ENCODE peak calls at places on chromosome 6, in seven cellular contexts. B is pancreas, O is psoas muscle, Y is right cardiac atrium, U is gastrocnemius medialis, J is stomach, M is left ventricle myocardium inferior. E is an unnamed sample.
A peak's percentile ranks its signal among the peaks of the same experiment; 100 is the strongest.

GRCh38 chr6:139250296-139251274 is 41.2 kb downstream of the TXLNB start:
- DNase-seq in B (peak; percentile 65), O (peak; percentile 67), Y (peak; percentile 74), U (peak; percentile 38), J (peak; percentile 54), M (peak; percentile 52), E (peak; percentile 24)

GRCh38 chr6:18600236-18600635 is 213.1 kb downstream of the RNF144B start:
- DNase-seq in B (no peak), O (no peak), Y (no peak), U (no peak), J (no peak), M (no peak), E (no peak)

GRCh38 chr6:13278184-13278583 is 50.2 kb downstream of the TBC1D7 start:
- DNase-seq in B (no peak), O (no peak), Y (no peak), U (no peak), J (no peak), M (no peak), E (no peak)

GRCh38 chr6:2665169-2666070 is 85.3 kb downstream of the MYLK4 start:
- DNase-seq in B (no peak), O (no peak), Y (no peak), U (no peak), J (no peak), M (no peak), E (no peak)

GRCh38 chr6:28565823-28566526 is 40.3 kb downstream of the GPX5 start:
- DNase-seq in B (no peak), O (no peak), Y (no peak), U (no peak), J (no peak), M (no peak), E (no peak)

GRCh38 chr6:152316024-152316423 is 321.1 kb downstream of the SYNE1 start:
- DNase-seq in B (no peak), O (peak; percentile 54), Y (peak; percentile 65), U (peak; percentile 16), J (no peak), M (peak; percentile 41), E (no peak)

GRCh38 chr6:29747688-29748250 is 24.5 kb downstream of the HLA-F start:
- DNase-seq in B (no peak), O (no peak), Y (no peak), U (no peak), J (no peak), M (no peak), E (no peak)

GRCh38 chr6:130161627-130162404 is 60.9 kb downstream of the SAMD3 start:
- DNase-seq in B (no peak), O (no peak), Y (no peak), U (no peak), J (no peak), M (no peak), E (no peak)

GRCh38 chr6:117740605-117741004 is 65.3 kb downstream of the NUS1 start:
- DNase-seq in B (no peak), O (no peak), Y (no peak), U (no peak), J (no peak), M (no peak), E (no peak)

GRCh38 chr6:34922177-34922663 is 33.2 kb downstream of the ANKS1A start:
- DNase-seq in B (no peak), O (no peak), Y (no peak), U (no peak), J (no peak), M (no peak), E (no peak)

GRCh38 chr6:41657131-41658094 is 19.1 kb downstream of the MDFI start:
- DNase-seq in B (peak; percentile 49), O (no peak), Y (no peak), U (no peak), J (no peak), M (no peak), E (no peak)

GRCh38 chr6:143529095-143529494 is 17.6 kb upstream of the FUCA2 start:
- DNase-seq in B (no peak), O (no peak), Y (no peak), U (no peak), J (no peak), M (no peak), E (no peak)

GRCh38 chr6:63487123-63487813 is 85.0 kb upstream of the LOC128125822 start:
- DNase-seq in B (no peak), O (no peak), Y (no peak), U (no peak), J (no peak), M (no peak), E (no peak)
- H3K27ac ChIP-seq in B (peak overlapping the region; percentile 66), O (no peak overlapping the region), Y (no peak overlapping the region), U (no peak overlapping the region), J (no peak overlapping the region), M (no peak overlapping the region), E (no peak overlapping the region)

GRCh38 chr6:170308761-170309160 is 2.2 kb downstream of the FAM120B start:
- DNase-seq in B (no peak), O (no peak), Y (no peak), U (no peak), J (no peak), M (no peak), E (no peak)

GRCh38 chr6:170311696-170312095 is 5.1 kb downstream of the FAM120B start:
- DNase-seq in B (no peak), O (no peak), Y (no peak), U (no peak), J (no peak), M (no peak), E (no peak)

GRCh38 chr6:170305772-170306323 is 710 bp upstream of the FAM120B start:
- DNase-seq in B (no peak), O (no peak), Y (no peak), U (no peak), J (no peak), M (no peak), E (no peak)

GRCh38 chr6:170306324-170307079 is at the start of gene FAM120B:
- DNase-seq in B (peak; percentile 97), O (peak; percentile 99), Y (peak; percentile 99), U (peak; percentile 94), J (peak; percentile 98), M (peak; percentile 97), E (peak; percentile 97)

GRCh38 chr6:170307080-170307545 is 555 bp downstream of the FAM120B start:
- DNase-seq in B (no peak), O (no peak), Y (no peak), U (no peak), J (no peak), M (no peak), E (no peak)
- H3K27ac ChIP-seq in B (peak overlapping the region; percentile 79), O (peak overlapping the region; percentile 97), Y (peak overlapping the region; percentile 66), U (peak overlapping the region; percentile 85), J (peak overlapping the region; percentile 93), M (peak overlapping the region; percentile 94), E (peak overlapping the region; percentile 82)

GRCh38 chr6:133241088-133241900 is at the start of gene EYA4:
- DNase-seq in B (no peak), O (peak; percentile 85), Y (peak; percentile 77), U (peak; percentile 61), J (no peak), M (peak; percentile 44), E (peak; percentile 27)

GRCh38 chr6:133241901-133242760 is 974 bp downstream of the EYA4 start:
- DNase-seq in B (peak; percentile 57), O (peak; percentile 80), Y (peak; percentile 70), U (peak; percentile 55), J (no peak), M (peak; percentile 19), E (no peak)

GRCh38 chr6:133242761-133243590 is 1.8 kb downstream of the EYA4 start:
- DNase-seq in B (no peak), O (peak; percentile 82), Y (peak; percentile 41), U (peak; percentile 89), J (no peak), M (peak; percentile 18), E (no peak)

GRCh38 chr6:133243723-133244122 is 2.6 kb downstream of the EYA4 start:
- DNase-seq in B (no peak), O (no peak), Y (no peak), U (no peak), J (no peak), M (no peak), E (no peak)

GRCh38 chr6:133240511-133241087 is 558 bp upstream of the EYA4 start:
- DNase-seq in B (no peak), O (peak; percentile 80), Y (peak; percentile 77), U (peak; percentile 66), J (no peak), M (peak; percentile 35), E (no peak)
- H3K27ac ChIP-seq in B (no peak overlapping the region), O (peak overlapping the region; percentile 99), Y (peak overlapping the region; percentile 57), U (peak overlapping the region; percentile 96), J (peak overlapping the region; percentile 58), M (peak overlapping the region; percentile 89), E (peak overlapping the region; percentile 60)

GRCh38 chr6:5537967-5538366 is 276.7 kb downstream of the FARS2 start:
- DNase-seq in B (no peak), O (no peak), Y (no peak), U (no peak), J (no peak), M (no peak), E (no peak)
- H3K27ac ChIP-seq in B (no peak overlapping the region), O (no peak overlapping the region), Y (no peak overlapping the region), U (no peak overlapping the region), J (no peak overlapping the region), M (no peak overlapping the region), E (no peak overlapping the region)

DNA sequence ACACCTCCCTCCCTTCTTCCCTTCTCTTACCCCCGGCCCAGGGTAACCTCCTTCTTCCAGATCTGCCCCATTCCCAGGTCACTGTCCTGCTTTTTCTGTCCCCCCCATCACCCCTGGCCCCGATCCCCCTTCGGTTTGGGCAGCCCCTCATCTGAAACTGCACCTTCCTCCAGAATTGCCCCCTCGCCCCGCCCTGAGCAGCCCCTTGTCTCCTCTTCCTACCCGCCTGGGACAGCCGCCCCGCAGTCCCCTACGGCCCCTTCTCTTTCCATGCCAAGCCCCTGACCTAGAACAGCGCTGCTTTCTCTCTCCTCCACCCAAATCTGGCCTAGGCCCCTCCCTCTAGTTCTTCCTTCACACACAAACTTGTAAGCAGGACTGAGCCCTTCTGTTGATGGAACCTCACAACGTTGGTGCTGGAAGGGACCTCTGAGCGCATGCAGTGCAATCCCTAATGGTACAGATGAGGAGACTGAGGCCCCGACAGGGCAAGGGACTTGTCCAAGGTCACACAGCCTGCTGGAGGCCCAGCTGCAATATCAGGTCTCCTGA is 630 bp downstream of the PPP2R5D start:
- DNase-seq in B (no peak), O (no peak), Y (peak; percentile 69), U (no peak), J (no peak), M (no peak), E (no peak)
- H3K27ac ChIP-seq in B (no peak overlapping the region), O (peak overlapping the region; percentile 87), Y (peak overlapping the region; percentile 87), U (peak overlapping the region; percentile 85), J (peak overlapping the region; percentile 89), M (peak overlapping the region; percentile 88), E (peak overlapping the region; percentile 69)

GRCh38 chr6:8025191-8025590 is 39.0 kb downstream of the BLOC1S5 start:
- DNase-seq in B (no peak), O (no peak), Y (no peak), U (no peak), J (no peak), M (no peak), E (no peak)
- H3K27ac ChIP-seq in B (no peak overlapping the region), O (no peak overlapping the region), Y (no peak overlapping the region), U (no peak overlapping the region), J (no peak overlapping the region), M (no peak overlapping the region), E (no peak overlapping the region)

GRCh38 chr6:88611721-88612120 is 351.7 kb downstream of the RNGTT start:
- DNase-seq in B (no peak), O (no peak), Y (no peak), U (no peak), J (no peak), M (no peak), E (no peak)
- H3K27ac ChIP-seq in B (no peak overlapping the region), O (no peak overlapping the region), Y (no peak overlapping the region), U (no peak overlapping the region), J (no peak overlapping the region), M (no peak overlapping the region), E (no peak overlapping the region)